ENCODE peak calls at places on chromosome 22, in four cellular contexts. One of them, this sample, is unnamed.

GRCh38 chr22:19634206-19634536 is 80.1 kb upstream of the SEPTIN5 start:
- DNase-seq in breast epithelium: no peak
- DNase-seq in transverse colon: no peak
- DNase-seq in HCT116: no peak
- DNase-seq in this sample: no peak

GRCh38 chr22:44144046-44144569 is 36.6 kb upstream of the PARVG start:
- DNase-seq in breast epithelium: no peak
- DNase-seq in transverse colon: no peak
- DNase-seq in HCT116: no peak
- DNase-seq in this sample: no peak

GRCh38 chr22:46391486-46392136 is 56.1 kb downstream of the TRMU start:
- DNase-seq in HCT116: no peak
- DNase-seq in breast epithelium: no peak
- DNase-seq in transverse colon: no peak
- DNase-seq in this sample: no peak

GRCh38 chr22:30843245-30843644 is 125.3 kb downstream of the MORC2 start:
- DNase-seq in breast epithelium: no peak
- DNase-seq in transverse colon: no peak
- DNase-seq in HCT116: no peak
- DNase-seq in this sample: no peak

GRCh38 chr22:26169312-26170111 is at the start of gene SEZ6L:
- DNase-seq in transverse colon: no peak
- DNase-seq in HCT116: no peak
- DNase-seq in breast epithelium: no peak
- DNase-seq in this sample: no peak

GRCh38 chr22:24011735-24012068 is 598 bp downstream of the CABIN1 start:
- DNase-seq in transverse colon: no peak
- DNase-seq in HCT116: no peak
- DNase-seq in breast epithelium: no peak
- DNase-seq in this sample: no peak

GRCh38 chr22:42061041-42061440 is 9.6 kb downstream of the NAGA start:
- DNase-seq in breast epithelium: peak; percentile 6
- DNase-seq in HCT116: no peak
- DNase-seq in transverse colon: no peak
- DNase-seq in this sample: no peak

GRCh38 chr22:42938449-42938848 is 76.5 kb downstream of the PACSIN2 start:
- DNase-seq in HCT116: no peak
- DNase-seq in transverse colon: no peak
- DNase-seq in breast epithelium: no peak
- DNase-seq in this sample: no peak

GRCh38 chr22:23061471-23062280 is 8.6 kb upstream of the GNAZ start:
- DNase-seq in HCT116: no peak
- DNase-seq in transverse colon: no peak
- DNase-seq in breast epithelium: peak; percentile 44
- DNase-seq in this sample: no peak

GRCh38 chr22:17970205-17970708 is 54.1 kb downstream of the MICAL3 start:
- DNase-seq in breast epithelium: no peak
- DNase-seq in HCT116: no peak
- DNase-seq in transverse colon: no peak
- DNase-seq in this sample: no peak

GRCh38 chr22:46797355-46797754 is 34.9 kb downstream of the TBC1D22A start:
- DNase-seq in HCT116: no peak
- DNase-seq in breast epithelium: peak; percentile 44
- DNase-seq in transverse colon: no peak
- DNase-seq in this sample: no peak

GRCh38 chr22:28911279-28911640 is 27.9 kb downstream of the ZNRF3 start:
- DNase-seq in HCT116: no peak
- DNase-seq in breast epithelium: no peak
- DNase-seq in transverse colon: no peak
- DNase-seq in this sample: no peak

GRCh38 chr22:19429950-19430889 is 1.3 kb downstream of the HIRA start:
- DNase-seq in breast epithelium: no peak
- DNase-seq in transverse colon: peak; percentile 26
- DNase-seq in HCT116: no peak
- DNase-seq in this sample: no peak

GRCh38 chr22:48496987-48497650 is 1330.6 kb downstream of the BRD1 start:
- DNase-seq in breast epithelium: no peak
- DNase-seq in HCT116: no peak
- DNase-seq in transverse colon: no peak
- DNase-seq in this sample: no peak

GRCh38 chr22:40281717-40282116 is 64.6 kb upstream of the ADSL start:
- DNase-seq in breast epithelium: peak; percentile 64
- DNase-seq in transverse colon: no peak
- DNase-seq in HCT116: no peak
- DNase-seq in this sample: peak; percentile 63

GRCh38 chr22:43077121-43077877 is 11.9 kb downstream of the TTLL1 start:
- DNase-seq in HCT116: no peak
- DNase-seq in breast epithelium: no peak
- DNase-seq in transverse colon: peak; percentile 19
- DNase-seq in this sample: no peak

GRCh38 chr22:48579035-48579914 is 1248.4 kb downstream of the BRD1 start:
- DNase-seq in HCT116: no peak
- DNase-seq in breast epithelium: no peak
- DNase-seq in transverse colon: no peak
- DNase-seq in this sample: no peak

GRCh38 chr22:46008836-46009596 is 32.1 kb upstream of the WNT7B start:
- DNase-seq in breast epithelium: no peak
- DNase-seq in transverse colon: no peak
- DNase-seq in HCT116: no peak
- DNase-seq in this sample: no peak

DNA sequence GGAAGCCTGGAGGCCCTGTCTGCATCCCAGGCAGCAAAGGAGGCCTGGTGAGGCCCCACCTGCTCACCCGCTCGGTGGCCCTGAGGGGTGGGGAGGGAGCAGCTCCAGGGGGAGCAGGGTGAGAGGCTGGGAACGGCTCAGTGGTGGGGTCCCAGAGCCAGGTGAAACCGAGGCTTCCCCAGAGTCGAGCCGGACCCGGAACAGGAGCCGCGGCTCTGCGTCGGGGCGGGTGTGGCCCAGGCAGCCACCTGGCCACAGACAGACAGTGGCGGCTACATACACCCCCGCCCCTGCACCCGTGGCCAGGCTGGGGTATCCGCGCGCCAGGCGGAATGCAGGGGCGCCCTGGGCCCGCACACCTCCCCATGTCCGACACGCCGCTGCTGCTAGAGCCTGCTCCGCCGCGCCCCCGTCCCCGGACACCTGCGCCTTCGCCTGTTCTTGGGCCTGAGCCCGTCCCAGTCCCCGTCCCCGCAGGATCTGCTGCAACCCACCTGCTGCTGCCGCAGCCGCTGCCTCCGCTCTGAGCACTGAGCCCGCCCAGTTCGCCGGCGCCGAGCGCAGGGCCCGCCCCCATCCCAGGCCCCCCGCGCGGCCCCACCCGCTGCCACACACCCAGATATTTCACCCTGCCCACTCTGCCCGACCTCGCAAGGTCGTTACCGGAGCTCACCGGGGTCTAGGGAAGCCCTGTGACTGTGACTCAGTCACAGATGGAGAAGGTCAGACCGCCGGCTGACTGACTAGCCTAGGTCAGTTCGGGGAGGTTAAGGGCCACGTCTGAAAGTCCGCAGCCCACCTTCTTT is at the start of gene SLC7A4:
- DNase-seq in transverse colon: peak; percentile 17
- DNase-seq in HCT116: no peak
- DNase-seq in breast epithelium: no peak
- DNase-seq in this sample: no peak
- H3K4me3 ChIP-seq in transverse colon: peak within 1 kb of the TSS; percentile 24
- H3K4me3 ChIP-seq in HCT116: no peak within 1 kb of the TSS
- H3K4me3 ChIP-seq in breast epithelium: peak within 1 kb of the TSS; percentile 27
- H3K4me3 ChIP-seq in this sample: peak within 1 kb of the TSS; percentile 33

GRCh38 chr22:50530857-50531545 is 1.2 kb upstream of the TYMP start:
- DNase-seq in HCT116: peak; percentile 76
- DNase-seq in breast epithelium: peak; percentile 85
- DNase-seq in transverse colon: peak; percentile 93
- DNase-seq in this sample: peak; percentile 84
- TF ChIP-seq POLR2A in HCT116: peak; percentile 28
- TF ChIP-seq POLR2A in breast epithelium: peak; percentile 93
- TF ChIP-seq POLR2A in transverse colon: peak; percentile 85
- TF ChIP-seq POLR2A in this sample: peak; percentile 93

DNA sequence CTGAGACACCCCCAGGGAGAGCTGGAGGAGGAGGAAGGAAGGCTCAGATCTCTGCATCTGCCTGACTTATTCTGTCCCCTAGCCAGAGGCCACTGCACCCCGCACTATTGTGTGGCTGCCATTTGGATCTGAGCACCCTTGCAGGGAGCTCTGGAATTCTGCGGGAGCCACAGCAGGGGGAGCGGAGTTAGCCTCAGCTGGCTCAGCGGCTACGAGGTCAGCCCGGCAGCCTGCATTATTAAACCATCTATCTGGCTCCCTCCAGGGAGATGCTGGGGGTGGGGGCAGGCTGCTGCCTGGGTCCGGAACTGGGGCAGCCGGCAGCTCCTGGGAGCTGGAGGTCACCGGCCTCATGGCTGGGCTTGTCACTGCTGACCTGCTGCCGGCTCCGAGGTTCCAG is 6.5 kb upstream of the ELFN2 start:
- DNase-seq in transverse colon: no peak
- DNase-seq in HCT116: no peak
- DNase-seq in breast epithelium: no peak
- DNase-seq in this sample: no peak
- TF ChIP-seq POLR2AphosphoS5 in transverse colon: no peak
- TF ChIP-seq POLR2AphosphoS5 in HCT116: no peak
- TF ChIP-seq POLR2AphosphoS5 in breast epithelium: no peak
- TF ChIP-seq POLR2AphosphoS5 in this sample: no peak

DNA sequence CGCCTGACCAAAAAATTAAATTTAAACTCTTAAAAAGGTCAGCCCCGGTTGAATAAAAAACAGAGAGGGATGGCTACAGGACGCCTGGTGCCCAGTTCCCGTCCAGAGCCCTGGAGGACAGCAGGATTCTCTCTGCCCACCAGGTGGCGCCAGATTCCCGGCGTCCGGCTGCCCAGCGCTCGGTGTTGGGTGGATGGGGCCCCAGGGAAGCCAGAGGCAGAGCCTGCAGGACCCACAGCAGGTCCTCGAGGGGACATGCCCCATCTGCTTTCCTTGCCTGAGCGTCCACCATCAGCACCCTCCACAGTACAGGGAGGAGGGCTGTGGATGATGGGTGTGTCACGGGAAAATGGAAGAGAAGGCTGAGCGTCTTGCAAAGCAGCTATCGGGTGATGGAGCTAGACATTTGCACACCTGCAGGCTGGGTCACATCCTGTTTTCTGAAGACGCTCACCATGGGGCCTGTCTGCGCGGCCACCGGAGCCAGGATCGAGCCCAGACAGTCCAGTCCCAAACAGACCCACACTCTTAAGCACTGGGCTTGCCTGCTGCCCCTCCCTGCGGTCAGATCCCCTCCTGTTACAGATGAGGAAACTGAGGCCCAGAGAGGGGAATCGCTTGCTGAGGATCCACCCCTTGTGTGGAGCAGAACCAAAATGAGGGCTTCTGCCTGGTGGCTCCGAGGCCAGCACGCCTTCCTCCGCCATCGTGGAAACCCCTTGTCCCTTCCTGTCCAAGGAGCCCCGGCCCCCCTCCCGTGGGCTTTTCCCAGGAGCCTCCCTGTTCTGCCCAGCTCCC is 18.5 kb upstream of the CBX7 start:
- DNase-seq in transverse colon: peak; percentile 87
- DNase-seq in breast epithelium: peak; percentile 84
- DNase-seq in HCT116: peak; percentile 50
- DNase-seq in this sample: peak; percentile 80
- H3K4me3 ChIP-seq in transverse colon: no peak overlapping the region
- H3K4me3 ChIP-seq in breast epithelium: no peak overlapping the region
- H3K4me3 ChIP-seq in HCT116: no peak overlapping the region
- H3K4me3 ChIP-seq in this sample: no peak overlapping the region

This sample was measured in prostate gland.